ENCODE peak calls at places on chromosome 13, in ten cellular contexts. L is breast epithelium, O is tibial nerve, M is sigmoid colon, X is Peyer's patch, K is HCT116, D is HepG2, E is body of pancreas, Q is stomach, S is heart left ventricle. A is an unnamed sample.
A peak's percentile ranks its signal among the peaks of the same experiment; 100 is the strongest.

GRCh38 chr13:73741111-73741510 is 393.1 kb downstream of the KLF12 start:
- DNase-seq in O (no peak), Q (no peak), M (no peak), S (no peak), X (no peak), K (no peak), D (no peak), E (no peak), L (no peak), A (no peak)

GRCh38 chr13:104571161-104571889 is 1505.1 kb upstream of the SLC10A2 start:
- DNase-seq in D (peak; percentile 16), M (peak; percentile 79), K (peak; percentile 79), O (peak; percentile 46), E (peak; percentile 83), X (peak; percentile 70), L (peak; percentile 88), S (no peak), Q (peak; percentile 55), A (no peak)

GRCh38 chr13:35760678-35761308 is 284.3 kb upstream of the MAB21L1 start:
- DNase-seq in E (no peak), K (no peak), S (no peak), D (no peak), O (no peak), X (no peak), Q (no peak), M (no peak), L (no peak), A (no peak)

GRCh38 chr13:40152145-40152544 is 496.7 kb downstream of the COG6 start:
- DNase-seq in L (no peak), K (peak; percentile 54), E (no peak), D (no peak), Q (no peak), M (no peak), O (no peak), X (no peak), S (no peak), A (no peak)

GRCh38 chr13:100363874-100364273 is 224.7 kb downstream of the GGACT start:
- DNase-seq in Q (no peak), X (no peak), M (no peak), L (no peak), K (no peak), E (no peak), O (no peak), D (no peak), S (no peak), A (no peak)

GRCh38 chr13:74206061-74206561 is 71.9 kb upstream of the KLF12 start:
- DNase-seq in D (no peak), S (no peak), Q (no peak), K (no peak), X (no peak), E (no peak), O (no peak), M (no peak), L (peak; percentile 29), A (no peak)

GRCh38 chr13:93505104-93505952 is 278.7 kb downstream of the GPC6 start:
- DNase-seq in S (no peak), L (no peak), Q (no peak), D (peak; percentile 57), K (no peak), E (no peak), M (no peak), O (no peak), X (no peak), A (no peak)

GRCh38 chr13:48192536-48192935 is 40.5 kb upstream of the ITM2B start:
- DNase-seq in L (no peak), E (no peak), M (no peak), K (no peak), X (no peak), S (no peak), Q (no peak), O (no peak), D (no peak), A (no peak)

GRCh38 chr13:113178070-113178895 is 19.8 kb downstream of the PROZ start:
- DNase-seq in O (no peak), M (no peak), K (no peak), Q (no peak), E (no peak), X (no peak), S (no peak), D (no peak), L (no peak), A (no peak)

GRCh38 chr13:60572855-60573254 is 175.8 kb downstream of the TDRD3 start:
- DNase-seq in D (no peak), Q (no peak), M (no peak), X (no peak), O (no peak), E (no peak), K (no peak), L (no peak), S (no peak), A (no peak)

GRCh38 chr13:75416327-75417005 is 65.5 kb downstream of the TBC1D4 start:
- DNase-seq in E (no peak), O (no peak), Q (no peak), M (no peak), L (no peak), D (no peak), X (no peak), K (no peak), S (no peak), A (no peak)

GRCh38 chr13:44389003-44389666 is 15.5 kb downstream of the SERP2 start:
- DNase-seq in E (no peak), K (no peak), S (no peak), L (no peak), D (no peak), X (no peak), O (no peak), Q (no peak), M (no peak), A (no peak)

GRCh38 chr13:97567510-97568243 is 133.7 kb downstream of the RAP2A start:
- DNase-seq in S (no peak), Q (peak; percentile 61), E (peak; percentile 56), M (no peak), K (peak; percentile 40), L (peak; percentile 75), O (no peak), D (peak; percentile 54), X (peak; percentile 73), A (peak; percentile 44)

GRCh38 chr13:45143346-45143751 is 23.0 kb downstream of the GTF2F2 start:
- DNase-seq in M (no peak), K (peak; percentile 8), O (no peak), S (no peak), D (no peak), X (no peak), Q (no peak), L (no peak), E (no peak), A (no peak)

GRCh38 chr13:20191902-20192469 is 752 bp downstream of the GJB2 start:
- DNase-seq in S (no peak), X (peak; percentile 62), K (no peak), O (no peak), Q (peak; percentile 53), E (peak; percentile 48), M (no peak), L (no peak), D (no peak), A (peak; percentile 62)

GRCh38 chr13:27160657-27161174 is 10.9 kb downstream of the USP12 start:
- DNase-seq in M (no peak), E (no peak), S (no peak), Q (no peak), D (no peak), O (no peak), X (no peak), K (no peak), L (no peak), A (no peak)

GRCh38 chr13:38566023-38566422 is 120.9 kb upstream of the FREM2 start:
- DNase-seq in S (no peak), Q (no peak), O (no peak), E (no peak), L (no peak), K (no peak), D (no peak), X (no peak), M (no peak), A (no peak)
- TF ChIP-seq POLR2A in S (no peak), Q (no peak), O (no peak), E (no peak), L (no peak), K (no peak), D (no peak), X (no peak), M (no peak), A (no peak)

GRCh38 chr13:19074519-19074918 is 107.1 kb downstream of the TUBA3C start:
- DNase-seq in M (no peak), D (no peak), L (no peak), S (no peak), X (no peak), Q (no peak), E (no peak), K (no peak), O (no peak), A (no peak)
- H3K9me3 ChIP-seq in M (no peaks in the 10 kb centered on the region), D (peaks cover 15% of the 10 kb centered on the region), L (peaks cover under 1% of the 10 kb centered on the region), S (no peaks in the 10 kb centered on the region), X (no peaks in the 10 kb centered on the region), Q (peaks cover 29% of the 10 kb centered on the region), E (no peaks in the 10 kb centered on the region), K (peaks cover 7% of the 10 kb centered on the region), O (no peaks in the 10 kb centered on the region), A (no peaks in the 10 kb centered on the region)

DNA sequence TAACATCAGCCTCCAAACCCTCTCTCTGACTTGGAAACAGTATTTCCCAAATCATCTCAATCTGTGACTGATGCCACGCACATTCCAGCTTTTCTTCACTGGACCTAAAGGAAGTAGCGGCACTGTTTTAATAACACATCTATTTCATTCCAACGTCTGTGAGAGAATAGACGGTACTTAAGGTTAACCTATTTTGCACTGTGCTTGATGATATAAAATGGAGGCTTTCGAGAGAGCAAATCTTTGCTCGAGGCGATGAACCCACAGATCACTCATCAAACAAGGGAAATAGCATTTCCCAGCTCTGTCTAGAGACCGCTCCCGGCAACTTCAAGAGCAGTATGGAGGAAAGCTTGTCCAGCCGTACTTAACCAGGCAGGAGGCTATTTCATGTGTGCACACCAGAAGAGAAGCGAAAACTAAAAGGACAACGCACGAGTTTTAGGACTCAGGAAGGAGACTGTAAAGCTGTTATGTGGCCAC is 2.9 kb downstream of the UBL3 start:
- DNase-seq in X (peak; percentile 47), D (peak; percentile 37), M (no peak), Q (no peak), K (no peak), E (peak; percentile 34), O (no peak), S (no peak), L (no peak), A (no peak)
- TF ChIP-seq POLR2A in X (no peak), D (no peak), M (no peak), Q (no peak), K (no peak), E (no peak), O (no peak), S (no peak), L (no peak), A (peak; percentile 30)

GRCh38 chr13:83377486-83377885 is 504.8 kb downstream of the SLITRK1 start:
- DNase-seq in L (no peak), K (no peak), S (no peak), E (no peak), M (no peak), O (no peak), Q (no peak), D (no peak), X (no peak), A (no peak)

DNA sequence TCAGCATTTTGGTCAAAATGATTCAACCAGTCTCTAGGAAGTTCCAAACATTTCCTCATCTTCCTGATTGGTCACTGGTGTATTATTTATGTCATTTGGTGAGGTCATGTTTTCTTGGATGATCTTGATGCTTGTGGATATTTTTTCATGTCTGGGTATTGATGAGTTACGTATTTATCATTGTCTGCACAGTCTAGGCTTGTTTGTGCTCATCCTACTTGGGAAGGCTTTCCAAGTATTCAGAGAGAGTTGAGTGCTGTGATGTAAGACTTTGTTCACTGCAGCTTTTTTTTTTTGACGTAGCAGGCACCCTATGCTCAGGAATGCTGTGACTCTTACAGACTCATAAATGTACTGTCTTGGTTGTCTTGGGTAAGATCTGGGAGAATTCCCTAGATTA is 509.5 kb downstream of the SLITRK1 start:
- DNase-seq in X (no peak), S (no peak), D (no peak), O (no peak), K (no peak), E (no peak), M (no peak), Q (no peak), L (no peak), A (no peak)
- H3K9me3 ChIP-seq in X (no peaks in the 10 kb centered on the region), S (no peaks in the 10 kb centered on the region), D (peaks cover 73% of the 10 kb centered on the region), O (no peaks in the 10 kb centered on the region), K (no peaks in the 10 kb centered on the region), E (no peaks in the 10 kb centered on the region), M (peaks cover 1% of the 10 kb centered on the region), Q (peaks cover 23% of the 10 kb centered on the region), L (no peaks in the 10 kb centered on the region), A (no peaks in the 10 kb centered on the region)

A was measured in right lobe of liver.